ENCODE peak calls at places on chromosomes 4 and X, in nine cellular contexts. J, O, K, Y, A, M, U, F and G are unnamed samples.

GRCh38 chr4:47071863-47072441 is 40.6 kb downstream of the GABRB1 start:
- DNase-seq in J (no peak), O (no peak), K (no peak), Y (peak; percentile 80), A (no peak), M (no peak), U (no peak), F (peak; percentile 21), G (no peak)

GRCh38 chrX:70960728-70961127 is 29.8 kb upstream of the SLC7A3 start:
- DNase-seq in J (no peak), O (no peak), K (no peak), Y (no peak), A (no peak), M (no peak), U (peak; percentile 45), F (no peak), G (no peak)

GRCh38 chrX:19017271-19017670 is 33.4 kb upstream of the PHKA2 start:
- DNase-seq in J (peak; percentile 8), O (no peak), K (no peak), Y (peak; percentile 30), A (no peak), M (no peak), U (peak; percentile 71), F (no peak), G (no peak)

GRCh38 chrX:153902388-153902787 is 2.1 kb upstream of the AVPR2 start:
- DNase-seq in J (no peak), O (no peak), K (no peak), Y (no peak), A (no peak), M (no peak), U (no peak), F (no peak), G (no peak)

GRCh38 chr4:103207673-103208072 is 9.5 kb upstream of the CENPE start:
- DNase-seq in J (no peak), O (no peak), K (no peak), Y (no peak), A (no peak), M (no peak), U (peak; percentile 45), F (peak; percentile 18), G (no peak)

GRCh38 chrX:107171369-107172102 is 34.7 kb downstream of the NUP62CL start:
- DNase-seq in J (no peak), O (no peak), K (no peak), Y (no peak), A (no peak), M (no peak), U (no peak), F (peak; percentile 21), G (no peak)

GRCh38 chrX:130975947-130976346 is 72.9 kb upstream of the ENOX2 start:
- DNase-seq in J (peak; percentile 35), O (no peak), K (no peak), Y (peak; percentile 70), A (no peak), M (no peak), U (peak; percentile 70), F (peak; percentile 30), G (no peak)

GRCh38 chrX:64867217-64867616 is 109.0 kb downstream of the ZC4H2 start:
- DNase-seq in J (no peak), O (no peak), K (no peak), Y (no peak), A (no peak), M (no peak), U (no peak), F (no peak), G (no peak)

GRCh38 chr4:83691998-83692397 is 156.1 kb downstream of the GPAT3 start:
- DNase-seq in J (no peak), O (no peak), K (no peak), Y (peak; percentile 9), A (no peak), M (no peak), U (no peak), F (peak; percentile 51), G (no peak)

GRCh38 chr4:52076731-52077130 is 25.6 kb downstream of the SPATA18 start:
- DNase-seq in J (no peak), O (no peak), K (peak; percentile 65), Y (peak; percentile 46), A (peak; percentile 73), M (no peak), U (no peak), F (no peak), G (no peak)

GRCh38 chr4:157389751-157390150 is 169.2 kb downstream of the GRIA2 start:
- DNase-seq in J (no peak), O (no peak), K (no peak), Y (no peak), A (no peak), M (no peak), U (peak; percentile 81), F (no peak), G (no peak)

GRCh38 chr4:120699354-120699753 is 223.2 kb downstream of the PRDM5 start:
- DNase-seq in J (no peak), O (no peak), K (no peak), Y (no peak), A (no peak), M (no peak), U (no peak), F (no peak), G (no peak)

GRCh38 chr4:52059372-52059771 is 8.3 kb downstream of the SPATA18 start:
- DNase-seq in J (no peak), O (no peak), K (no peak), Y (peak; percentile 41), A (no peak), M (no peak), U (no peak), F (peak; percentile 86), G (no peak)

GRCh38 chrX:37745835-37746234 is 34.0 kb upstream of the CYBB start:
- DNase-seq in J (no peak), O (no peak), K (peak; percentile 69), Y (no peak), A (no peak), M (no peak), U (no peak), F (no peak), G (no peak)

GRCh38 chr4:40055379-40055872 is 1.2 kb upstream of the N4BP2 start:
- DNase-seq in J (no peak), O (no peak), K (no peak), Y (no peak), A (no peak), M (no peak), U (no peak), F (no peak), G (no peak)

GRCh38 chr4:82223715-82224114 is 150.1 kb downstream of the HNRNPD start:
- DNase-seq in J (peak; percentile 82), O (no peak), K (peak; percentile 78), Y (no peak), A (no peak), M (peak; percentile 63), U (peak; percentile 12), F (no peak), G (no peak)

GRCh38 chr4:94298725-94299252 is 43.8 kb downstream of the HPGDS start:
- DNase-seq in J (no peak), O (no peak), K (no peak), Y (no peak), A (no peak), M (no peak), U (no peak), F (peak; percentile 56), G (no peak)

DNA sequence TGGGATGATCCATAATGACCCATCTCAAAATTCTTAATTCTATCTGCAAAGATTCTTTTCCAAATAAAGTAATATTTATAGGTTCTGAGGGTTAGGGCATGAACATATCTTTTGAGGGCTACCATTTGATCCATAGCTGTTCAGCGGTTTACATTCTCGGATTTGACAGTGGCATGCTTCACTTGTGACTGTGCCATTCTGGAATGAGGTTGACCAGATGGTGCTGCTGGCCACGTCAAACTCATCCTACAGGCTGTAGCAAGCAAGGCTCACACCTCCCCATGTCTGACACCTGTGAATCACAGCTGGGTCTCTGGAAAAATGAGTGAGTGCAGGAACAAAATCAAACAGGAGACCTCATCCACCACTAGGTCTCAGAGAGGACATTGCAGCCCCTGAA is 280.5 kb downstream of the DHRSX start:
- DNase-seq in J (no peak), O (no peak), K (no peak), Y (no peak), A (no peak), M (peak; percentile 1), U (no peak), F (no peak), G (no peak)
- H3K9me3 ChIP-seq in J (peaks cover 26% of the 10 kb centered on the region), O (peaks cover 3% of the 10 kb centered on the region), K (peaks cover 91% of the 10 kb centered on the region), Y (peaks cover 29% of the 10 kb centered on the region), A (no peaks in the 10 kb centered on the region), M (peaks cover 32% of the 10 kb centered on the region), U (peaks cover 4% of the 10 kb centered on the region), F (peaks cover 30% of the 10 kb centered on the region), G (peaks cover 4% of the 10 kb centered on the region)

GRCh38 chr4:26891867-26892266 is 31.2 kb downstream of the STIM2 start:
- DNase-seq in J (no peak), O (no peak), K (no peak), Y (no peak), A (no peak), M (no peak), U (no peak), F (no peak), G (no peak)
- H3K9me3 ChIP-seq in J (peaks cover 24% of the 10 kb centered on the region), O (no peaks in the 10 kb centered on the region), K (no peaks in the 10 kb centered on the region), Y (no peaks in the 10 kb centered on the region), A (no peaks in the 10 kb centered on the region), M (no peaks in the 10 kb centered on the region), U (no peaks in the 10 kb centered on the region), F (no peaks in the 10 kb centered on the region), G (no peaks in the 10 kb centered on the region)

GRCh38 chrX:136204571-136204970 is 46.6 kb downstream of the MAP7D3 start:
- DNase-seq in J (no peak), O (no peak), K (no peak), Y (peak; percentile 90), A (no peak), M (peak; percentile 67), U (no peak), F (peak; percentile 31), G (peak; percentile 10)
- H3K9me3 ChIP-seq in J (no peaks in the 10 kb centered on the region), O (no peaks in the 10 kb centered on the region), K (no peaks in the 10 kb centered on the region), Y (no peaks in the 10 kb centered on the region), A (no peaks in the 10 kb centered on the region), M (no peaks in the 10 kb centered on the region), U (no peaks in the 10 kb centered on the region), F (no peaks in the 10 kb centered on the region), G (no peaks in the 10 kb centered on the region)

GRCh38 chr4:78292336-78292735 is 235.2 kb downstream of the FRAS1 start:
- DNase-seq in J (no peak), O (no peak), K (no peak), Y (no peak), A (no peak), M (no peak), U (no peak), F (no peak), G (no peak)

GRCh38 chr4:78286281-78286680 is 229.2 kb downstream of the FRAS1 start:
- DNase-seq in J (no peak), O (no peak), K (no peak), Y (no peak), A (no peak), M (no peak), U (no peak), F (no peak), G (no peak)

GRCh38 chr4:78291277-78291676 is 234.2 kb downstream of the FRAS1 start:
- DNase-seq in J (no peak), O (no peak), K (no peak), Y (no peak), A (no peak), M (no peak), U (no peak), F (no peak), G (no peak)

GRCh38 chr4:78293348-78293747 is 236.2 kb downstream of the FRAS1 start:
- DNase-seq in J (no peak), O (no peak), K (no peak), Y (no peak), A (no peak), M (no peak), U (no peak), F (no peak), G (no peak)

GRCh38 chr4:78288327-78288726 is 231.2 kb downstream of the FRAS1 start:
- DNase-seq in J (no peak), O (no peak), K (no peak), Y (no peak), A (no peak), M (no peak), U (no peak), F (no peak), G (no peak)
- H3K9me3 ChIP-seq in J (no peaks in the 10 kb centered on the region), O (no peaks in the 10 kb centered on the region), K (no peaks in the 10 kb centered on the region), Y (no peaks in the 10 kb centered on the region), A (no peaks in the 10 kb centered on the region), M (no peaks in the 10 kb centered on the region), U (no peaks in the 10 kb centered on the region), F (no peaks in the 10 kb centered on the region), G (no peaks in the 10 kb centered on the region)